ENCODE peak calls at places on chromosomes 12 and 14, in five cellular contexts. M is SK-N-SH, H is GM12892, D is prostate gland, K is upper lobe of left lung. T is an unnamed sample.

GRCh38 chr12:22169281-22169824 is 123.3 kb downstream of the CMAS start:
- DNase-seq in D (peak), K (no peak), H (no peak), M (no peak), T (no peak)

GRCh38 chr12:1630081-1630826 is 1.2 kb downstream of the WNT5B start:
- DNase-seq in M (peak), H (peak), D (peak), K (peak), T (peak)

GRCh38 chr12:114726092-114726710 is 42.2 kb upstream of the TBX3 start:
- DNase-seq in K (no peak), H (no peak), M (peak), D (no peak), T (no peak)

GRCh38 chr14:56150018-56150417 is 31.8 kb downstream of the PELI2 start:
- DNase-seq in M (no peak), H (no peak), K (no peak), D (no peak), T (no peak)

GRCh38 chr14:31243860-31244259 is 36.3 kb upstream of the HECTD1 start:
- DNase-seq in K (peak), H (no peak), M (no peak), D (no peak), T (peak)

GRCh38 chr12:128258866-128259555 is 8.0 kb upstream of the TMEM132C start:
- DNase-seq in D (no peak), K (no peak), M (peak), H (no peak), T (no peak)

GRCh38 chr14:50542941-50543418 is 10.6 kb upstream of the MAP4K5 start:
- DNase-seq in M (peak), K (peak), D (peak), H (no peak), T (peak)

GRCh38 chr12:99609455-99610181 is 37.9 kb upstream of the GARIN6 start:
- DNase-seq in D (no peak), H (no peak), K (no peak), M (no peak), T (no peak)

GRCh38 chr14:97306133-97306784 is 509.1 kb downstream of the VRK1 start:
- DNase-seq in K (no peak), M (no peak), D (no peak), H (no peak), T (no peak)

GRCh38 chr14:70666364-70666691 is 24.6 kb downstream of the TTC9 start:
- DNase-seq in K (no peak), D (no peak), H (no peak), M (no peak), T (no peak)

GRCh38 chr12:71581206-71581605 is 82.4 kb downstream of the ZFC3H1 start:
- DNase-seq in H (no peak), M (no peak), D (no peak), K (no peak), T (no peak)

GRCh38 chr12:1429980-1430379 is 164.4 kb downstream of the FBXL14 start:
- DNase-seq in D (no peak), M (no peak), H (no peak), K (no peak), T (no peak)

GRCh38 chr12:84874125-84874824 is 38.3 kb downstream of the SLC6A15 start:
- DNase-seq in H (no peak), D (no peak), M (peak), K (no peak), T (no peak)

GRCh38 chr12:103884316-103884715 is 43.3 kb upstream of the NT5DC3 start:
- DNase-seq in D (no peak), K (no peak), M (peak), H (peak), T (no peak)

GRCh38 chr14:60508707-60509437 is at the start of gene SIX6:
- DNase-seq in D (no peak), H (no peak), M (peak), K (no peak), T (no peak)

GRCh38 chr14:33569844-33570716 is 380.8 kb downstream of the EGLN3 start:
- DNase-seq in M (no peak), K (no peak), D (no peak), H (no peak), T (no peak)

GRCh38 chr14:36070056-36071043 is 106.2 kb downstream of the PTCSC3 start:
- DNase-seq in K (peak), H (no peak), D (peak), M (peak), T (peak)

GRCh38 chr12:100229036-100229635 is 28.5 kb downstream of the ACTR6 start:
- DNase-seq in H (no peak), M (no peak), D (peak), K (no peak), T (no peak)

GRCh38 chr12:54948171-54948570 is 36.4 kb downstream of the TESPA1 start:
- DNase-seq in D (no peak), M (no peak), K (no peak), H (no peak), T (no peak)

GRCh38 chr12:111842556-111843396 is 748 bp downstream of the MAPKAPK5 start:
- DNase-seq in K (no peak), M (no peak), D (no peak), H (no peak), T (no peak)

GRCh38 chr12:131116437-131117117 is 162.9 kb downstream of the ADGRD1 start:
- DNase-seq in M (peak), K (no peak), D (no peak), H (no peak), T (no peak)

GRCh38 chr12:7155471-7156034 is 25.4 kb downstream of the CLSTN3 start:
- DNase-seq in K (peak), M (peak), H (no peak), D (peak), T (no peak)

GRCh38 chr14:36279306-36280244 is 40.9 kb downstream of the MBIP start:
- DNase-seq in D (no peak), K (no peak), M (no peak), H (no peak), T (no peak)

GRCh38 chr12:7042847-7043246 is 17.7 kb upstream of the C1S start:
- DNase-seq in K (no peak), M (peak), H (no peak), D (no peak), T (no peak)

GRCh38 chr14:85934123-85934885 is 404.4 kb downstream of the FLRT2 start:
- DNase-seq in D (no peak), K (peak), M (peak), H (peak), T (peak)

GRCh38 chr12:38898001-38898684 is 7.2 kb downstream of the CPNE8 start:
- DNase-seq in K (no peak), D (no peak), M (no peak), H (no peak), T (no peak)

GRCh38 chr12:30529489-30530269 is 166.0 kb downstream of the IPO8 start:
- DNase-seq in M (no peak), K (no peak), D (no peak), H (no peak), T (no peak)

GRCh38 chr14:100304825-100305445 is 1.3 kb downstream of the SLC25A29 start:
- DNase-seq in D (peak), H (no peak), M (no peak), K (peak), T (peak)

GRCh38 chr12:26317942-26318565 is 122.7 kb downstream of the SSPN start:
- DNase-seq in D (no peak), K (no peak), M (no peak), H (no peak), T (no peak)

GRCh38 chr12:101927042-101927441 is 49.7 kb downstream of the DRAM1 start:
- DNase-seq in M (no peak), K (no peak), D (no peak), H (no peak), T (no peak)

GRCh38 chr14:68245146-68246073 is 425.8 kb downstream of the RAD51B start:
- DNase-seq in D (peak), K (no peak), M (no peak), H (no peak), T (no peak)
- TF ChIP-seq POLR2AphosphoS5 in D (peak), K (no peak), M (no peak), H (no peak), T (no peak)

GRCh38 chr14:61621444-61621843 is 73.9 kb upstream of the HIF1A start:
- DNase-seq in H (no peak), M (no peak), K (no peak), D (no peak), T (no peak)

GRCh38 chr14:61625171-61625570 is 70.1 kb upstream of the HIF1A start:
- DNase-seq in M (no peak), D (no peak), K (no peak), H (no peak), T (no peak)

GRCh38 chr14:61627612-61628011 is 67.7 kb upstream of the HIF1A start:
- DNase-seq in D (no peak), M (no peak), K (no peak), H (no peak), T (no peak)

GRCh38 chr14:61620130-61620946 is 75.0 kb upstream of the HIF1A start:
- DNase-seq in K (no peak), M (no peak), D (no peak), H (no peak), T (no peak)

DNA sequence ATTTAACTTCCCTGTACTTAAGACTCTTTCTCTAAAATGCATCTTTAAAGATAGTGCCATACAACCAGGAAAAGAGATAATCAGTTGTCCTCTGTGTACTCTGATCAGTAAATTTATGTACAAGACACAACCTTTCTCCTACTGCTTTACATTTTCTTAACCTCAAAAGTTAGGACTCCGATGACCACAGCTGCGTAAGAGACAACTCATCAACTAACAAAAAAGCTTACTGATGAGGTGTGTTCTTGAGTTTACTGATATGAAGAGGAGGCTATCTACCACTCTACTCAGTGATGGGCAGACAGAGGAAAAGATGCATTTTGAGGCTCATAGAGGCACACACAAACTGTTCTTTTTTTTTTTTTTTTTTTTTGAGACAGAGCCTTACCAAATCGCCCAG is 71.4 kb upstream of the HIF1A start:
- DNase-seq in K (no peak), M (no peak), D (no peak), H (no peak), T (no peak)
- TF ChIP-seq POLR2AphosphoS5 in K (no peak), M (no peak), D (no peak), H (no peak), T (no peak)

GRCh38 chr14:63453443-63453936 is 89.7 kb downstream of the PPP2R5E start:
- DNase-seq in K (peak), D (no peak), H (no peak), M (no peak), T (no peak)
- TF ChIP-seq POLR2AphosphoS5 in K (no peak), D (no peak), H (no peak), M (no peak), T (no peak)

GRCh38 chr12:63882844-63883243 is 38.3 kb downstream of the SRGAP1 start:
- DNase-seq in M (peak), H (no peak), K (no peak), D (no peak), T (no peak)
- TF ChIP-seq POLR2AphosphoS5 in M (no peak), H (no peak), K (no peak), D (no peak), T (no peak)

GRCh38 chr12:50933459-50934124 is 18.8 kb upstream of the HIGD1C start:
- DNase-seq in H (no peak), D (no peak), K (no peak), M (no peak), T (no peak)
- TF ChIP-seq POLR2AphosphoS5 in H (no peak), D (no peak), K (no peak), M (no peak), T (no peak)

GRCh38 chr12:53478865-53479264 is 20.4 kb downstream of the MAP3K12 start:
- DNase-seq in K (no peak), H (no peak), D (no peak), M (no peak), T (no peak)

GRCh38 chr12:53481108-53481442 is 18.2 kb downstream of the MAP3K12 start:
- DNase-seq in K (no peak), M (no peak), H (no peak), D (no peak), T (no peak)

GRCh38 chr12:53481957-53482586 is 17.2 kb downstream of the MAP3K12 start:
- DNase-seq in H (no peak), K (no peak), D (no peak), M (peak), T (no peak)

GRCh38 chr12:53479314-53479713 is 19.9 kb downstream of the MAP3K12 start:
- DNase-seq in M (no peak), K (no peak), H (no peak), D (no peak), T (no peak)

GRCh38 chr12:53480425-53481107 is 18.7 kb downstream of the MAP3K12 start:
- DNase-seq in D (no peak), H (no peak), M (no peak), K (no peak), T (no peak)
- TF ChIP-seq POLR2AphosphoS5 in D (no peak), H (peak), M (peak), K (no peak), T (no peak)

GRCh38 chr12:88951177-88951576 is 370.9 kb upstream of the KITLG start:
- DNase-seq in D (no peak), H (no peak), K (no peak), M (no peak), T (no peak)

GRCh38 chr12:88944403-88944802 is 364.1 kb upstream of the KITLG start:
- DNase-seq in H (no peak), D (no peak), K (no peak), M (no peak), T (no peak)

GRCh38 chr12:88945041-88945732 is 364.9 kb upstream of the KITLG start:
- DNase-seq in K (no peak), D (no peak), H (no peak), M (no peak), T (peak)

GRCh38 chr12:88947486-88948043 is 367.3 kb upstream of the KITLG start:
- DNase-seq in M (no peak), D (no peak), H (no peak), K (no peak), T (no peak)

GRCh38 chr12:88946377-88946997 is 366.2 kb upstream of the KITLG start:
- DNase-seq in K (peak), H (no peak), D (no peak), M (no peak), T (no peak)
- TF ChIP-seq POLR2AphosphoS5 in K (peak), H (no peak), D (no peak), M (no peak), T (no peak)

GRCh38 chr12:132827763-132828703 is 636 bp downstream of the GOLGA3 start:
- DNase-seq in K (peak), D (peak), M (no peak), H (peak), T (peak)
- TF ChIP-seq POLR2AphosphoS5 in K (no peak), D (no peak), M (no peak), H (no peak), T (no peak)

T was measured in stomach.